ENCODE peak calls at places on chromosomes 11 and 22, in six cellular contexts. L is HCT116, A is HTR-8/SVneo, G is T-helper 1 cell, R is fibroblast of the conjunctiva, F is brain microvascular endothelial cell. S is an unnamed sample.
A peak's percentile ranks its signal among the peaks of the same experiment; 100 is the strongest.

GRCh38 chr11:12411806-12412727 is 34.7 kb downstream of the PARVA start:
- DNase-seq in L (peak; percentile 56), A (peak; percentile 75), G (no peak), R (peak; percentile 75), F (peak; percentile 85), S (peak; percentile 84)

GRCh38 chr11:69297926-69298777 is 4.2 kb downstream of the MYEOV start:
- DNase-seq in L (peak; percentile 78), A (peak; percentile 86), G (peak; percentile 31), R (peak; percentile 58), F (peak; percentile 62), S (no peak)

GRCh38 chr11:2489103-2489502 is 44.3 kb downstream of the KCNQ1 start:
- DNase-seq in L (no peak), A (no peak), G (no peak), R (no peak), F (no peak), S (no peak)

GRCh38 chr11:44940424-44940823 is 10.3 kb downstream of the TP53I11 start:
- DNase-seq in L (no peak), A (no peak), G (no peak), R (no peak), F (no peak), S (no peak)

GRCh38 chr11:77086521-77087472 is 15.8 kb upstream of the OMP start:
- DNase-seq in L (no peak), A (no peak), G (no peak), R (no peak), F (no peak), S (no peak)

GRCh38 chr11:117423046-117423575 is 95.5 kb downstream of the CEP164 start:
- DNase-seq in L (no peak), A (no peak), G (no peak), R (no peak), F (no peak), S (no peak)

GRCh38 chr22:30488121-30488520 is 16.3 kb upstream of the SEC14L3 start:
- DNase-seq in L (no peak), A (no peak), G (no peak), R (no peak), F (no peak), S (no peak)

GRCh38 chr22:46209262-46209661 is 40.8 kb downstream of the CDPF1 start:
- DNase-seq in L (no peak), A (no peak), G (no peak), R (no peak), F (no peak), S (no peak)

GRCh38 chr22:17412232-17412631 is 43.0 kb downstream of the CECR2 start:
- DNase-seq in L (no peak), A (no peak), G (no peak), R (no peak), F (no peak), S (no peak)

GRCh38 chr11:686451-687243 is 8.4 kb downstream of the DEAF1 start:
- DNase-seq in L (no peak), A (no peak), G (no peak), R (no peak), F (no peak), S (no peak)

GRCh38 chr11:108786281-108786990 is 121.6 kb downstream of the DDX10 start:
- DNase-seq in L (no peak), A (no peak), G (no peak), R (no peak), F (no peak), S (no peak)

GRCh38 chr22:49564666-49565515 is 262.8 kb downstream of the BRD1 start:
- DNase-seq in L (no peak), A (no peak), G (no peak), R (no peak), F (no peak), S (no peak)

GRCh38 chr22:20130319-20130718 is 1.3 kb upstream of the ZDHHC8 start:
- DNase-seq in L (no peak), A (no peak), G (no peak), R (no peak), F (no peak), S (no peak)

GRCh38 chr11:107576497-107577086 is 11.1 kb upstream of the ALKBH8 start:
- DNase-seq in L (no peak), A (peak; percentile 55), G (no peak), R (no peak), F (peak; percentile 53), S (no peak)

GRCh38 chr11:15775051-15775541 is 581.2 kb downstream of the SOX6 start:
- DNase-seq in L (no peak), A (no peak), G (no peak), R (no peak), F (no peak), S (no peak)

GRCh38 chr22:47610281-47610680 is 847.8 kb downstream of the TBC1D22A start:
- DNase-seq in L (no peak), A (no peak), G (no peak), R (no peak), F (no peak), S (no peak)

GRCh38 chr11:119520966-119521365 is 98.0 kb upstream of the THY1 start:
- DNase-seq in L (no peak), A (no peak), G (no peak), R (no peak), F (no peak), S (no peak)

GRCh38 chr11:62427630-62428233 is 8.9 kb downstream of the SCGB1A1 start:
- DNase-seq in L (no peak), A (no peak), G (no peak), R (no peak), F (peak; percentile 30), S (no peak)

GRCh38 chr11:34840736-34841386 is 75.3 kb downstream of the APIP start:
- DNase-seq in L (peak; percentile 62), A (no peak), G (no peak), R (peak; percentile 5), F (no peak), S (no peak)

GRCh38 chr11:27868226-27868625 is 168.0 kb upstream of the BDNF start:
- DNase-seq in L (no peak), A (no peak), G (no peak), R (no peak), F (no peak), S (no peak)

GRCh38 chr11:75386912-75387311 is 12.4 kb upstream of the RPS3 start:
- DNase-seq in L (no peak), A (no peak), G (no peak), R (no peak), F (no peak), S (no peak)

GRCh38 chr11:66413167-66413566 is 7.7 kb upstream of the NPAS4 start:
- DNase-seq in L (no peak), A (no peak), G (no peak), R (no peak), F (no peak), S (no peak)

GRCh38 chr11:61955031-61955415 is 4.9 kb downstream of the BEST1 start:
- DNase-seq in L (no peak), A (no peak), G (no peak), R (peak; percentile 80), F (peak; percentile 49), S (peak; percentile 74)

GRCh38 chr11:102266111-102266510 is 51.2 kb upstream of the BIRC3 start:
- DNase-seq in L (no peak), A (no peak), G (no peak), R (no peak), F (no peak), S (no peak)

GRCh38 chr11:64263021-64263946 is 12.0 kb downstream of the PLCB3 start:
- DNase-seq in L (no peak), A (no peak), G (no peak), R (no peak), F (peak; percentile 63), S (no peak)

GRCh38 chr22:23305922-23306374 is 125.6 kb downstream of the BCR start:
- DNase-seq in L (no peak), A (no peak), G (no peak), R (no peak), F (peak; percentile 89), S (no peak)

GRCh38 chr22:49943405-49943765 is 17.2 kb upstream of the PIM3 start:
- DNase-seq in L (no peak), A (no peak), G (no peak), R (no peak), F (no peak), S (no peak)

GRCh38 chr11:4826425-4826824 is 5.3 kb downstream of the OR51F2 start:
- DNase-seq in L (no peak), A (no peak), G (no peak), R (no peak), F (peak; percentile 28), S (peak; percentile 5)

GRCh38 chr11:78350101-78350645 is 67.4 kb downstream of the GAB2 start:
- DNase-seq in L (no peak), A (no peak), G (no peak), R (no peak), F (no peak), S (no peak)

GRCh38 chr22:30078320-30079311 is 1.6 kb upstream of the HORMAD2 start:
- DNase-seq in L (no peak), A (no peak), G (no peak), R (no peak), F (no peak), S (no peak)

GRCh38 chr22:40719599-40719998 is 40.3 kb downstream of the MCHR1 start:
- DNase-seq in L (no peak), A (no peak), G (no peak), R (no peak), F (no peak), S (no peak)

GRCh38 chr11:70769521-70769920 is 371.2 kb downstream of the CTTN start:
- DNase-seq in L (no peak), A (no peak), G (no peak), R (no peak), F (no peak), S (no peak)

GRCh38 chr11:3644817-3645235 is at the start of gene ART1:
- DNase-seq in L (peak; percentile 34), A (no peak), G (no peak), R (no peak), F (no peak), S (no peak)

GRCh38 chr11:70140859-70141489 is 62.1 kb upstream of the FADD start:
- DNase-seq in L (no peak), A (no peak), G (no peak), R (no peak), F (no peak), S (no peak)

GRCh38 chr11:102927624-102927990 is 27.9 kb downstream of the MMP13 start:
- DNase-seq in L (no peak), A (no peak), G (no peak), R (no peak), F (no peak), S (no peak)

S was measured in skeletal muscle cell.